ENCODE peak calls at places on chromosomes 4 and X, in four cellular contexts. R is colonic mucosa; J is activated T-cell treated with anti-CD3 and anti-CD28 coated beads, Interleukin-2, amount 50 U/mL, for 72 hours; W is EL. M is an unnamed sample.

GRCh38 chr4:82833696-82834313 is 35.2 kb upstream of the SCD5 start:
- DNase-seq in R (peak), J (no peak), W (peak), M (no peak)

GRCh38 chrX:15816453-15816838 is 26.2 kb downstream of the ZRSR2 start:
- DNase-seq in R (no peak), J (no peak), W (no peak), M (no peak)

GRCh38 chrX:134896194-134896593 is 94.6 kb upstream of the SMIM10 start:
- DNase-seq in R (no peak), J (no peak), W (no peak), M (no peak)

GRCh38 chr4:32102941-32103340 is 1382.8 kb downstream of the PCDH7 start:
- DNase-seq in R (no peak), J (no peak), W (no peak), M (no peak)

GRCh38 chr4:47863486-47863885 is 25.6 kb upstream of the CORIN start:
- DNase-seq in R (no peak), J (no peak), W (peak), M (no peak)

GRCh38 chr4:167602157-167602556 is 367.9 kb upstream of the SPOCK3 start:
- DNase-seq in R (no peak), J (no peak), W (no peak), M (no peak)

GRCh38 chrX:1336331-1337143 is at the start of gene IL3RA:
- DNase-seq in R (peak), J (no peak), W (peak), M (peak)

GRCh38 chrX:104482757-104483156 is 83.2 kb upstream of the IL1RAPL2 start:
- DNase-seq in R (no peak), J (no peak), W (no peak), M (no peak)

GRCh38 chr4:2260336-2261109 is 1.4 kb downstream of the MXD4 start:
- DNase-seq in R (no peak), J (no peak), W (no peak), M (no peak)

GRCh38 chr4:33133723-33134122 is 2413.6 kb downstream of the PCDH7 start:
- DNase-seq in R (no peak), J (no peak), W (no peak), M (no peak)

GRCh38 chr4:110610620-110610939 is 12.3 kb downstream of the PITX2 start:
- DNase-seq in R (no peak), J (no peak), W (no peak), M (no peak)

GRCh38 chrX:136936183-136936549 is 55.6 kb upstream of the RBMX start:
- DNase-seq in R (no peak), J (no peak), W (no peak), M (no peak)

GRCh38 chrX:48956728-48957414 is 536 bp downstream of the OTUD5 start:
- DNase-seq in R (peak), J (peak), W (no peak), M (no peak)

GRCh38 chr4:118849867-118850812 is 14.2 kb upstream of the SEC24D start:
- DNase-seq in R (peak), J (peak), W (peak), M (peak)

GRCh38 chr4:65880594-65880993 is 210.3 kb upstream of the EPHA5 start:
- DNase-seq in R (no peak), J (no peak), W (no peak), M (no peak)

GRCh38 chr4:118711047-118711446 is 25.9 kb downstream of the METTL14 start:
- DNase-seq in R (no peak), J (no peak), W (no peak), M (no peak)

GRCh38 chr4:23333946-23334878 is 555.6 kb downstream of the PPARGC1A start:
- DNase-seq in R (peak), J (peak), W (peak), M (no peak)

GRCh38 chr4:138348055-138348454 is 105.9 kb upstream of the SLC7A11 start:
- DNase-seq in R (no peak), J (no peak), W (peak), M (no peak)

GRCh38 chr4:76535603-76536380 is 100.8 kb downstream of the SHROOM3 start:
- DNase-seq in R (peak), J (no peak), W (peak), M (no peak)

M was measured in mucosa of gallbladder.